ENCODE peak calls at places on chromosomes 16 and 17, in four cellular contexts. U, F, N and X are unnamed samples.

GRCh38 chr17:74863420-74864296 is 4.0 kb upstream of the GRIN2C start:
- DNase-seq in F (no peak), N (no peak), U (no peak), X (no peak)

GRCh38 chr16:58797137-58797801 is 63.2 kb upstream of the GOT2 start:
- DNase-seq in N (no peak), U (no peak), F (no peak), X (no peak)

GRCh38 chr16:78656887-78657286 is 557.4 kb downstream of the WWOX start:
- DNase-seq in U (no peak), F (no peak), N (no peak), X (no peak)

GRCh38 chr17:31743767-31744166 is 115.3 kb downstream of the COPRS start:
- DNase-seq in N (no peak), F (no peak), U (no peak), X (peak; percentile 18)

GRCh38 chr16:51666074-51666473 is 515.0 kb upstream of the SALL1 start:
- DNase-seq in F (no peak), U (no peak), N (no peak), X (no peak)

GRCh38 chr16:64440421-64440831 is 681.4 kb downstream of the CDH11 start:
- DNase-seq in F (no peak), U (peak; percentile 9), N (no peak), X (no peak)

GRCh38 chr17:45234641-45235040 is 13.0 kb downstream of the FMNL1 start:
- DNase-seq in F (no peak), N (peak; percentile 62), U (peak; percentile 69), X (peak; percentile 81)

GRCh38 chr17:58913971-58914769 is 158.5 kb downstream of the PPM1E start:
- DNase-seq in U (no peak), F (no peak), N (no peak), X (no peak)

GRCh38 chr16:30760577-30761426 is 1.1 kb downstream of the CFAP119 start:
- DNase-seq in F (no peak), U (no peak), N (no peak), X (no peak)

GRCh38 chr16:74700206-74701040 is at the start of gene MLKL:
- DNase-seq in U (peak; percentile 62), F (peak; percentile 11), N (peak; percentile 46), X (peak; percentile 57)

GRCh38 chr16:80369559-80369958 is 171.2 kb upstream of the DYNLRB2 start:
- DNase-seq in U (peak; percentile 23), N (no peak), F (no peak), X (peak; percentile 45)

GRCh38 chr17:80959330-80960036 is 32.2 kb upstream of the CHMP6 start:
- DNase-seq in N (no peak), U (no peak), F (no peak), X (no peak)

GRCh38 chr17:14307560-14308024 is 6.7 kb downstream of the HS3ST3B1 start:
- DNase-seq in F (no peak), N (no peak), U (peak; percentile 42), X (no peak)

GRCh38 chr17:10987786-10988185 is 149.9 kb upstream of the PIRT start:
- DNase-seq in F (no peak), N (no peak), U (no peak), X (no peak)

GRCh38 chr16:59849716-59850115 is 1115.6 kb upstream of the GOT2 start:
- DNase-seq in N (no peak), F (no peak), U (no peak), X (peak; percentile 21)

GRCh38 chr16:35306915-35307314 is 1847.5 kb downstream of the TP53TG3F start:
- DNase-seq in N (no peak), F (no peak), U (no peak), X (no peak)
- TF ChIP-seq ETV6 in N (no peak), F (no peak), U (no peak), X (no peak)

DNA sequence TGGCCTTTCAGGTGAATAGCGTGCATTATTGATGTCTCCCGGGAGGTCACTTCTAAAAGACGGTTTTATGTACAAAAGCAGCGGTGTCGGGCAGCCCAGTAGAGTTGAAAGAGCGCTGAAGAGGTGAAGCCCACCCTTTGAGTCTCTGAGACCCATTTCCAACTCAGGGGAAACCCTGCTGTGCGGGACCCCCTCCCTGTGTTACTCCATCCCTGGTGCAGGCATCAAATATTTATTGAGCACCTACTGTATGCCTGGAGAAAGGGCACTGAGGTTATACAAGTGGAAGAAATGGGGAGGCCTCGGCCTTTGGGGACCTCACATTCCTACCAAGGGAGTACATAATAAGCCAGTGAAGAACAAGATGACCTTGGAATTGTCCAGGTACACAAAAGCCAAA is 45.3 kb downstream of the ATP2C2 start:
- DNase-seq in F (no peak), N (no peak), U (no peak), X (no peak)
- TF ChIP-seq MAX in F (no peak), N (no peak), U (no peak), X (no peak)

GRCh38 chr16:72094266-72094610 is 591 bp downstream of the DHX38 start:
- DNase-seq in N (peak; percentile 27), U (no peak), F (no peak), X (no peak)

GRCh38 chr16:72098936-72099335 is 5.3 kb downstream of the DHX38 start:
- DNase-seq in U (no peak), N (no peak), F (no peak), X (no peak)

GRCh38 chr16:72091217-72091616 is 2.2 kb downstream of the TXNL4B start:
- DNase-seq in N (no peak), U (peak; percentile 27), F (no peak), X (no peak)

GRCh38 chr16:72093448-72094265 is at the start of the genes DHX38 and TXNL4B:
- DNase-seq in U (peak; percentile 100), N (peak; percentile 98), F (peak; percentile 98), X (peak; percentile 93)

GRCh38 chr16:72092832-72093447 is 480 bp downstream of the TXNL4B start:
- DNase-seq in U (peak; percentile 63), F (no peak), N (peak; percentile 31), X (no peak)
- TF ChIP-seq ESRRA in U (no peak), F (no peak), N (no peak), X (no peak)

DNA sequence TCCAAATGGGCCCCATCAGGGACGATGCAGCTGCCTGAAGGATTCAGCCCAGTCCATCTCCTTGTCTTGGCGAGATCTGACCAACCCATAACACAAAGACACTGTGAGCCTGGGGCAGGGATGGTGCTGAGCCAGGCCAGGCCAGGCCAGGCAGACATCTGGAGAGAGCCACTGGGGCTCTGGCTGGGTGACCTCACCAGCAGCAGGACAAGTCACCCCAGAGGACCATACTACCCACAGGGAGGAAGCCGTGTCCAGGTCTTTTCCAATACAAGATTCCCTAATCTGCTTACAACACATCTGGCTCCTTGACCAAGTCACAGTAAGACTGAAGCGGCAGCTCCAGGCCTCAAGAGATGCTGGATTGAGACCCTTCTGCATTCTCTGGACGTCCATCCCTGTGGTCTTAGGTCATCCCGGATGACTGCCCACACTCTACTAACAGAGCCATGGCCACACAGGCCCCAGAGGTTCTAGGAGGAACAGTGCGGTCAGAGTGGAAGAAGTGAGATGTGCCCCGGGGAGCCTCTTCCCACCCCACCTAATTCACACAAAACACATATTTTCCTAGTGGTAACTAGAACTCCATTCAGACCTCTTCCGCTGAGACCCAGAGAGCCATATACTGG is 81.8 kb upstream of the RCVRN start:
- DNase-seq in F (no peak), N (no peak), U (no peak), X (no peak)
- TF ChIP-seq ETV6 in F (no peak), N (no peak), U (no peak), X (no peak)

GRCh38 chr17:78031435-78031834 is 72.9 kb downstream of the TNRC6C start:
- DNase-seq in F (no peak), N (no peak), U (no peak), X (no peak)

GRCh38 chr17:78029697-78030096 is 71.2 kb downstream of the TNRC6C start:
- DNase-seq in N (peak; percentile 57), F (no peak), U (no peak), X (no peak)

GRCh38 chr17:78027121-78027520 is 68.6 kb downstream of the TNRC6C start:
- DNase-seq in U (no peak), N (no peak), F (no peak), X (no peak)

GRCh38 chr17:78034429-78035091 is 76.1 kb downstream of the TNRC6C start:
- DNase-seq in N (no peak), U (no peak), F (no peak), X (no peak)

DNA sequence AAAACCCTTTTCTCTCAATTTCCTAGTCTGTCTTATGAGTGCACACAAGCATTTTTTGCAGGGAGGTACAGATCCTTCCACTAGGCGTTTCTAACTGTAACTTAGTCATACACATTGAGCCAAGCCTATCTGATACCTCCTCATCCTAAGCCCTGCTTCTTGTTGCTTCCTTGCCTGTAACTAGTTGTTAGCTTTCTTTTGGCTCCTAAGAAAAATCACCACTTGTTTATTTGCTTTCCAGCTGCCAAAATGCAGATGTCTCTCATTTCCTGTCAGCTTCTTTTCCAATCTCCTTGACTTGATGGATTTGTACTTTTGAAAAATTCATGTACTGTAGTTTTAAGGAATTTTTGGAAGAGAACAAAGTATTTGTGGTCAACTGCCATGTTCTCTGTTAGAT is 73.7 kb downstream of the TNRC6C start:
- DNase-seq in U (no peak), F (no peak), N (peak; percentile 51), X (no peak)
- TF ChIP-seq MAX in U (no peak), F (no peak), N (no peak), X (no peak)

GRCh38 chr17:29177871-29178749 is 2.1 kb downstream of the MYO18A start:
- DNase-seq in N (peak; percentile 83), U (peak; percentile 92), F (no peak), X (no peak)

GRCh38 chr17:29180051-29180787 is at the start of gene MYO18A:
- DNase-seq in N (peak; percentile 86), F (no peak), U (peak; percentile 45), X (peak; percentile 85)

GRCh38 chr17:29180788-29181160 is 576 bp upstream of the MYO18A start:
- DNase-seq in N (no peak), U (no peak), F (no peak), X (no peak)

GRCh38 chr17:29178750-29179231 is 1.4 kb downstream of the MYO18A start:
- DNase-seq in U (peak; percentile 29), F (no peak), N (no peak), X (no peak)

GRCh38 chr17:29179232-29180036 is 764 bp downstream of the MYO18A start:
- DNase-seq in U (peak; percentile 89), N (peak; percentile 92), F (no peak), X (peak; percentile 89)
- TF ChIP-seq ESRRA in U (peak; percentile 40), N (no peak), F (no peak), X (no peak)